ENCODE peak calls at places on chromosome 5, in nine cellular contexts. W is left lung, H is RWPE1, J is thoracic aorta, X is tibial artery, N is brain microvascular endothelial cell, T is cardiac muscle cell, P is lower lobe of right lung, Z is HL-60. U is an unnamed sample.

GRCh38 chr5:117246386-117246785 is 671.8 kb upstream of the SEMA6A start:
- DNase-seq in J (no peak), N (no peak), Z (no peak), T (no peak), W (no peak), X (no peak), H (no peak), P (no peak), U (no peak)

GRCh38 chr5:91848453-91848852 is 465.3 kb upstream of the ARRDC3 start:
- DNase-seq in N (peak; percentile 90), X (no peak), P (no peak), W (no peak), Z (no peak), T (peak; percentile 45), H (peak; percentile 24), J (no peak), U (no peak)

GRCh38 chr5:119402081-119402480 is 46.3 kb downstream of the TNFAIP8 start:
- DNase-seq in J (no peak), T (no peak), H (no peak), Z (no peak), P (no peak), X (no peak), W (no peak), N (no peak), U (no peak)

GRCh38 chr5:60520451-60521210 is 179.3 kb downstream of the DEPDC1B start:
- DNase-seq in T (no peak), X (peak; percentile 29), W (no peak), N (no peak), J (no peak), Z (no peak), P (no peak), H (no peak), U (peak; percentile 8)

GRCh38 chr5:68405026-68405684 is 189.6 kb downstream of the PIK3R1 start:
- DNase-seq in X (no peak), W (no peak), T (no peak), Z (no peak), P (no peak), H (peak; percentile 45), N (no peak), J (no peak), U (no peak)

GRCh38 chr5:84113246-84114118 is 271.2 kb downstream of the EDIL3 start:
- DNase-seq in H (no peak), W (no peak), P (no peak), J (no peak), T (no peak), X (no peak), N (peak; percentile 23), Z (no peak), U (no peak)

GRCh38 chr5:143657814-143658395 is 154.1 kb upstream of the HMHB1 start:
- DNase-seq in W (no peak), T (no peak), X (no peak), P (no peak), Z (no peak), J (no peak), H (no peak), N (no peak), U (no peak)

GRCh38 chr5:127442085-127442484 is 75.4 kb upstream of the PRRC1 start:
- DNase-seq in N (no peak), J (no peak), W (no peak), P (no peak), H (peak; percentile 31), T (peak; percentile 36), Z (no peak), X (no peak), U (no peak)

GRCh38 chr5:41835625-41836024 is 34.6 kb downstream of the OXCT1 start:
- DNase-seq in J (peak; percentile 11), P (no peak), X (peak; percentile 61), H (peak; percentile 18), W (no peak), Z (no peak), N (peak; percentile 88), T (peak; percentile 73), U (peak; percentile 36)

GRCh38 chr5:125006011-125006685 is 259.7 kb upstream of the ZNF608 start:
- DNase-seq in X (no peak), H (no peak), W (no peak), P (no peak), J (no peak), N (no peak), Z (no peak), T (no peak), U (no peak)

GRCh38 chr5:96661101-96661840 is 905 bp upstream of the CAST start:
- DNase-seq in T (peak; percentile 59), P (no peak), H (peak; percentile 50), N (peak; percentile 35), J (no peak), X (peak; percentile 35), Z (no peak), W (no peak), U (no peak)

GRCh38 chr5:118558871-118559270 is 429.5 kb downstream of the DTWD2 start:
- DNase-seq in T (no peak), W (no peak), P (no peak), Z (no peak), X (no peak), J (no peak), H (no peak), N (no peak), U (no peak)

GRCh38 chr5:90802695-90803317 is 244.2 kb downstream of the ADGRV1 start:
- DNase-seq in J (no peak), Z (no peak), H (peak; percentile 72), P (no peak), X (no peak), T (peak; percentile 37), N (peak; percentile 24), W (no peak), U (no peak)

GRCh38 chr5:157198277-157199058 is 17.8 kb downstream of the ITK start:
- DNase-seq in Z (no peak), N (no peak), P (no peak), J (no peak), X (no peak), W (no peak), T (no peak), H (no peak), U (no peak)

GRCh38 chr5:134813407-134813806 is 32.4 kb upstream of the C5orf24 start:
- DNase-seq in T (no peak), W (no peak), Z (no peak), P (no peak), J (no peak), N (no peak), H (no peak), X (no peak), U (no peak)

GRCh38 chr5:122885891-122886290 is 40.5 kb downstream of the SNX24 start:
- DNase-seq in P (no peak), W (no peak), Z (no peak), J (no peak), N (no peak), T (no peak), H (no peak), X (no peak), U (no peak)

GRCh38 chr5:170112876-170113516 is 7.3 kb downstream of the FOXI1 start:
- DNase-seq in H (no peak), N (no peak), W (no peak), T (no peak), Z (no peak), X (no peak), J (no peak), P (no peak), U (no peak)

GRCh38 chr5:76679231-76679630 is 36.7 kb upstream of the F2R start:
- DNase-seq in P (no peak), N (no peak), W (no peak), X (no peak), J (no peak), T (peak; percentile 84), H (no peak), Z (no peak), U (no peak)

GRCh38 chr5:134113908-134114875 is at the start of gene TCF7:
- DNase-seq in N (peak; percentile 20), H (peak; percentile 98), J (peak; percentile 26), W (peak; percentile 94), Z (peak; percentile 31), X (peak; percentile 47), P (peak; percentile 82), T (peak; percentile 86), U (no peak)

GRCh38 chr5:547086-547924 is 23.1 kb upstream of the SLC9A3 start:
- DNase-seq in J (no peak), N (no peak), W (peak; percentile 69), T (no peak), X (no peak), H (no peak), Z (no peak), P (peak; percentile 29), U (no peak)
- H3K27ac ChIP-seq in J (no peak overlapping the region), N (no peak overlapping the region), W (no peak overlapping the region), T (no peak overlapping the region), X (no peak overlapping the region), H (peak overlapping the region; percentile 1), Z (no peak overlapping the region), P (no peak overlapping the region), U (no peak overlapping the region)

DNA sequence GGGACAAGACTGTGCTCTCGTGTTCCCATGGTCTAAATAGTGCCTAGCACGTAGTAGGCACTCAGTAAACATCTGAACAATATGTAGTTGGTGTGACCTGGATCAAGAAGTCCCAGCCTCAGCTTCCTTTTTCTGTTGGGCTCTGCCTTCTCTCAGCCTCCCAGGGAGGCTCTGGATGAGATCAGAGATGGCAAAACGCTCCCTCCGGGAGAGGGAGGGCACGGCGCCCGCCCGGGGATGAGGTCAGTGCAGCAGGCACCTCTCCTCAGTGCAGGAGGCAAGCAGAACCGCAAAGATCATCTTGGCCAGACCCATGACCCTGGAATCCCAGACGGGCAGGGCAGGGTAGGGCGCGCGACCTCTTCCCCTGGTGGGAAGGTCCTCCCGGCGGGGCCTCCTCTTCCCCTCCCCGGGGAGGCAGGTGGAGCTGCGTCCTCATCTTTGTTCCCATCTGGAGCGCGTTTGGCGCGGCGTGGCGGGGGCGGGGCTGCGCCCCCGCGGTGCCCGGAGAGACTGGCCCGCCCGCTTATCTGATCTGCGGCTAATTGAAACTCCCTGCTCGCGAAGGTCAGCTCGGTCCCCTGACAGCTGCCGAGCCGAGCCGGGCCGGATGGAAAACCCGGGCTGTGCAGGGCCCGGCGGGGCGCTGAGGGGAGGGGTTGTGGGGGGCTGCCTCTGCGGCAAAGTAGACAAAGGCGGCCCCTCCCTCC is 60.9 kb downstream of the CXXC5 start:
- DNase-seq in X (peak; percentile 60), J (no peak), T (peak; percentile 59), N (peak; percentile 33), Z (no peak), H (no peak), P (peak; percentile 68), W (no peak), U (peak; percentile 46)
- H3K27ac ChIP-seq in X (peak overlapping the region; percentile 81), J (peak overlapping the region; percentile 17), T (no peak overlapping the region), N (peak overlapping the region; percentile 53), Z (no peak overlapping the region), H (no peak overlapping the region), P (peak overlapping the region; percentile 58), W (peak overlapping the region; percentile 21), U (peak overlapping the region; percentile 77)

GRCh38 chr5:44993286-44993685 is 184.5 kb downstream of the MRPS30 start:
- DNase-seq in J (no peak), X (no peak), T (no peak), N (no peak), H (no peak), Z (no peak), P (no peak), W (no peak), U (no peak)
- H3K27ac ChIP-seq in J (no peak overlapping the region), X (no peak overlapping the region), T (no peak overlapping the region), N (no peak overlapping the region), H (no peak overlapping the region), Z (no peak overlapping the region), P (no peak overlapping the region), W (no peak overlapping the region), U (no peak overlapping the region)

GRCh38 chr5:132363431-132364112 is 5.9 kb upstream of the SLC22A5 start:
- DNase-seq in W (no peak), T (peak; percentile 87), J (peak; percentile 43), P (no peak), H (peak; percentile 88), X (peak; percentile 76), N (peak; percentile 95), Z (no peak), U (no peak)
- H3K27ac ChIP-seq in W (no peak overlapping the region), T (no peak overlapping the region), J (peak overlapping the region; percentile 56), P (no peak overlapping the region), H (peak overlapping the region; percentile 82), X (peak overlapping the region; percentile 69), N (peak overlapping the region; percentile 2), Z (no peak overlapping the region), U (no peak overlapping the region)